ENCODE peak calls at places on chromosome 4, in nine cellular contexts. K, L, D, E, Z, W, V, R and U are unnamed samples.

GRCh38 chr4:19239565-19239964 is 1012.1 kb upstream of the SLIT2 start:
- DNase-seq in K (no peak), L (no peak), D (no peak), E (no peak), Z (peak), W (no peak), V (no peak), R (peak), U (no peak)

GRCh38 chr4:946103-946450 is 13.8 kb downstream of the TMEM175 start:
- DNase-seq in K (no peak), L (no peak), D (no peak), E (peak), Z (no peak), W (no peak), V (no peak), R (no peak), U (no peak)

GRCh38 chr4:926538-926937 is 5.6 kb downstream of the GAK start:
- DNase-seq in K (no peak), L (peak), D (no peak), E (peak), Z (no peak), W (peak), V (peak), R (no peak), U (no peak)

GRCh38 chr4:165331316-165331715 is 3.8 kb downstream of the MSMO1 start:
- DNase-seq in K (no peak), L (peak), D (no peak), E (no peak), Z (peak), W (no peak), V (no peak), R (no peak), U (no peak)

GRCh38 chr4:91058345-91058744 is 931.2 kb downstream of the CCSER1 start:
- DNase-seq in K (no peak), L (no peak), D (no peak), E (no peak), Z (no peak), W (peak), V (no peak), R (peak), U (no peak)

GRCh38 chr4:121701263-121701662 is 4.5 kb upstream of the ANXA5 start:
- DNase-seq in K (no peak), L (peak), D (no peak), E (no peak), Z (no peak), W (no peak), V (no peak), R (no peak), U (no peak)

GRCh38 chr4:74111990-74112389 is 13.0 kb upstream of the CXCL2 start:
- DNase-seq in K (no peak), L (no peak), D (no peak), E (no peak), Z (no peak), W (peak), V (no peak), R (peak), U (no peak)

GRCh38 chr4:170589597-170590191 is 499.9 kb upstream of the AADAT start:
- DNase-seq in K (no peak), L (peak), D (peak), E (no peak), Z (peak), W (no peak), V (peak), R (peak), U (no peak)

GRCh38 chr4:160353548-160353947 is 1250.7 kb downstream of the RAPGEF2 start:
- DNase-seq in K (no peak), L (no peak), D (no peak), E (no peak), Z (peak), W (no peak), V (no peak), R (no peak), U (no peak)

GRCh38 chr4:161841759-161842158 is 322.0 kb downstream of the FSTL5 start:
- DNase-seq in K (no peak), L (no peak), D (no peak), E (no peak), Z (no peak), W (no peak), V (no peak), R (no peak), U (no peak)

GRCh38 chr4:1777822-1778641 is 15.1 kb upstream of the FGFR3 start:
- DNase-seq in K (no peak), L (no peak), D (no peak), E (no peak), Z (no peak), W (no peak), V (peak), R (peak), U (no peak)

GRCh38 chr4:7052923-7053715 is 9.9 kb downstream of the TADA2B start:
- DNase-seq in K (no peak), L (no peak), D (no peak), E (no peak), Z (no peak), W (peak), V (no peak), R (no peak), U (no peak)

GRCh38 chr4:38491854-38492478 is 172.0 kb upstream of the KLF3 start:
- DNase-seq in K (no peak), L (no peak), D (no peak), E (no peak), Z (no peak), W (no peak), V (no peak), R (no peak), U (no peak)

GRCh38 chr4:38493068-38493467 is 170.9 kb upstream of the KLF3 start:
- DNase-seq in K (no peak), L (no peak), D (no peak), E (no peak), Z (no peak), W (no peak), V (no peak), R (no peak), U (no peak)

GRCh38 chr4:38490753-38491446 is 173.1 kb upstream of the KLF3 start:
- DNase-seq in K (no peak), L (no peak), D (no peak), E (no peak), Z (no peak), W (no peak), V (no peak), R (peak), U (no peak)

GRCh38 chr4:38499101-38499500 is 164.9 kb upstream of the KLF3 start:
- DNase-seq in K (no peak), L (no peak), D (no peak), E (no peak), Z (no peak), W (no peak), V (no peak), R (no peak), U (no peak)

GRCh38 chr4:38495481-38495880 is 168.5 kb upstream of the KLF3 start:
- DNase-seq in K (no peak), L (no peak), D (no peak), E (no peak), Z (no peak), W (no peak), V (no peak), R (no peak), U (no peak)
- H3K4me3 ChIP-seq in K (no peak), L (no peak), D (no peak), E (no peak), Z (no peak), W (no peak), V (no peak), R (no peak), U (no peak)

GRCh38 chr4:88318751-88319350 is 34.5 kb upstream of the PPM1K start:
- DNase-seq in K (no peak), L (no peak), D (no peak), E (no peak), Z (no peak), W (no peak), V (no peak), R (no peak), U (no peak)
- H3K4me3 ChIP-seq in K (no peak), L (no peak), D (no peak), E (no peak), Z (no peak), W (no peak), V (no peak), R (no peak), U (no peak)

GRCh38 chr4:55175779-55176231 is 50.4 kb upstream of the KDR start:
- DNase-seq in K (no peak), L (no peak), D (peak), E (no peak), Z (peak), W (peak), V (peak), R (peak), U (no peak)
- H3K4me3 ChIP-seq in K (no peak), L (no peak), D (peak), E (no peak), Z (no peak), W (no peak), V (no peak), R (peak), U (no peak)

GRCh38 chr4:64016893-64017292 is 392.4 kb downstream of the TECRL start:
- DNase-seq in K (no peak), L (no peak), D (no peak), E (no peak), Z (no peak), W (no peak), V (no peak), R (no peak), U (no peak)
- H3K4me3 ChIP-seq in K (no peak), L (no peak), D (no peak), E (no peak), Z (no peak), W (no peak), V (no peak), R (no peak), U (no peak)

GRCh38 chr4:55122235-55122634 is 3.2 kb downstream of the KDR start:
- DNase-seq in K (no peak), L (no peak), D (no peak), E (no peak), Z (no peak), W (no peak), V (peak), R (no peak), U (no peak)

GRCh38 chr4:55125763-55126541 is 557 bp upstream of the KDR start:
- DNase-seq in K (no peak), L (no peak), D (no peak), E (no peak), Z (peak), W (peak), V (no peak), R (peak), U (no peak)

GRCh38 chr4:55124337-55125076 is 888 bp downstream of the KDR start:
- DNase-seq in K (no peak), L (no peak), D (no peak), E (no peak), Z (no peak), W (peak), V (no peak), R (peak), U (no peak)

GRCh38 chr4:55125087-55125721 is at the start of gene KDR:
- DNase-seq in K (no peak), L (no peak), D (no peak), E (peak), Z (peak), W (peak), V (no peak), R (peak), U (no peak)

GRCh38 chr4:55123791-55124190 is 1.6 kb downstream of the KDR start:
- DNase-seq in K (no peak), L (no peak), D (no peak), E (no peak), Z (no peak), W (no peak), V (no peak), R (no peak), U (no peak)
- H3K4me3 ChIP-seq in K (no peak), L (no peak), D (no peak), E (no peak), Z (no peak), W (no peak), V (no peak), R (peak), U (no peak)

GRCh38 chr4:3848323-3848722 is 82.1 kb downstream of the ADRA2C start:
- DNase-seq in K (no peak), L (no peak), D (no peak), E (no peak), Z (no peak), W (no peak), V (no peak), R (no peak), U (no peak)
- H3K4me3 ChIP-seq in K (no peak), L (no peak), D (no peak), E (no peak), Z (no peak), W (no peak), V (no peak), R (no peak), U (no peak)

GRCh38 chr4:40247350-40247749 is 50.5 kb downstream of the RHOH start:
- DNase-seq in K (peak), L (peak), D (no peak), E (no peak), Z (no peak), W (no peak), V (no peak), R (no peak), U (no peak)
- H3K4me3 ChIP-seq in K (no peak), L (no peak), D (no peak), E (no peak), Z (no peak), W (no peak), V (no peak), R (no peak), U (no peak)

DNA sequence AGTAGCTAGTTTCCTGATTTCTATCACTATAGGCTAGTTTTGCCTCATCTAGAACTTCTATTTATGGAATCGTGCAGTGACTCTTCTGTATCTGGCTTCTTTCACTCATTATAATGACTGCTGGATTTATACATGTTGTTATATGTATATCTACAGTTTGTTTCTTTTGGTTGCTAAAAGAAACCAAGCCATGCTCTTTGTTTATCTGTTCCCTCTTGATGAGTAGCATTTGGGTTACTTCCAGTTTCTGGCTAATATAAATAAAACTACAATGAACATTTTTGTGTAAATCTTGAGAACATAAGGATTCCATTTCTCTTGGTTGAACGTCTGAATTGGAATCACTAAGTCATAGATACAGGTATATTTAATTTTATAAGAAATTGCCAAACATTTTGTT is 73.9 kb downstream of the ARHGAP24 start:
- DNase-seq in K (no peak), L (no peak), D (no peak), E (no peak), Z (no peak), W (peak), V (no peak), R (peak), U (no peak)
- H3K4me3 ChIP-seq in K (no peak), L (no peak), D (no peak), E (no peak), Z (no peak), W (no peak), V (no peak), R (no peak), U (no peak)